ENCODE peak calls at places on chromosomes 11 and 22, in five cellular contexts. M, H, V, A and S are unnamed samples.
A peak's percentile ranks its signal among the peaks of the same experiment; 100 is the strongest.

GRCh38 chr22:46848227-46848626 is 85.8 kb downstream of the TBC1D22A start:
- DNase-seq in H (no peak), M (no peak), V (no peak), A (no peak), S (no peak)

GRCh38 chr22:47292546-47293320 is 530.3 kb downstream of the TBC1D22A start:
- DNase-seq in H (no peak), M (no peak), A (no peak), V (no peak), S (peak; percentile 51)

GRCh38 chr11:100821198-100821597 is 134.1 kb downstream of the ARHGAP42 start:
- DNase-seq in H (no peak), V (no peak), M (no peak), A (no peak), S (no peak)

GRCh38 chr11:99425596-99425995 is 404.8 kb downstream of the CNTN5 start:
- DNase-seq in H (no peak), M (no peak), V (no peak), A (no peak), S (no peak)

GRCh38 chr11:67295846-67296245 is 6.7 kb downstream of the ANKRD13D start:
- DNase-seq in A (no peak), V (no peak), M (no peak), H (no peak), S (no peak)

GRCh38 chr11:119856681-119857485 is 127.9 kb upstream of the NECTIN1 start:
- DNase-seq in A (no peak), M (no peak), H (no peak), V (no peak), S (no peak)

GRCh38 chr22:26777402-26777801 is 120.0 kb downstream of the MIAT start:
- DNase-seq in M (no peak), H (no peak), A (no peak), V (no peak), S (no peak)

GRCh38 chr11:84558085-84558905 is 1068.8 kb downstream of the DLG2 start:
- DNase-seq in M (peak; percentile 2), H (no peak), V (no peak), A (peak; percentile 51), S (peak; percentile 6)

GRCh38 chr11:33454264-33454663 is 197.1 kb downstream of the HIPK3 start:
- DNase-seq in V (no peak), M (no peak), A (no peak), H (no peak), S (no peak)

GRCh38 chr11:56473252-56473651 is at the start of gene OR5M3:
- DNase-seq in H (no peak), V (no peak), M (no peak), A (no peak), S (no peak)

GRCh38 chr11:116913000-116913399 is 75.6 kb upstream of the APOA1 start:
- DNase-seq in M (no peak), H (no peak), A (no peak), V (no peak), S (no peak)

GRCh38 chr11:35523351-35523768 is 2.1 kb downstream of the PAMR1 start:
- DNase-seq in M (no peak), V (no peak), H (no peak), A (no peak), S (no peak)

GRCh38 chr11:96263361-96263763 is 79.6 kb downstream of the MAML2 start:
- DNase-seq in V (no peak), H (no peak), A (no peak), M (no peak), S (no peak)

GRCh38 chr11:61157743-61158142 is 3.5 kb downstream of the VPS37C start:
- DNase-seq in M (no peak), V (no peak), A (no peak), H (no peak), S (no peak)

GRCh38 chr11:43830928-43831440 is 49.6 kb upstream of the ALKBH3 start:
- DNase-seq in M (peak; percentile 43), A (no peak), H (peak; percentile 26), V (peak; percentile 38), S (peak; percentile 87)

GRCh38 chr11:3359092-3359824 is 19.7 kb downstream of the ZNF195 start:
- DNase-seq in H (no peak), V (no peak), A (no peak), M (no peak), S (no peak)

GRCh38 chr22:40958329-40958728 is 7.2 kb downstream of the RBX1 start:
- DNase-seq in H (no peak), M (no peak), V (no peak), A (no peak), S (no peak)

GRCh38 chr11:2579315-2580060 is 120.3 kb downstream of the KCNQ1OT1 start:
- DNase-seq in V (peak; percentile 18), M (no peak), A (no peak), H (no peak), S (no peak)

GRCh38 chr22:44525872-44526271 is 27.8 kb upstream of the RTL6 start:
- DNase-seq in H (no peak), V (no peak), A (no peak), M (no peak), S (no peak)

GRCh38 chr11:102283088-102283487 is 34.2 kb upstream of the BIRC3 start:
- DNase-seq in A (no peak), M (no peak), H (no peak), V (no peak), S (no peak)

GRCh38 chr22:44519895-44520294 is 21.9 kb upstream of the RTL6 start:
- DNase-seq in A (no peak), V (no peak), H (no peak), M (no peak), S (no peak)

GRCh38 chr11:29306527-29306926 is 710.3 kb downstream of the KCNA4 start:
- DNase-seq in V (no peak), H (no peak), A (no peak), M (no peak), S (no peak)

GRCh38 chr22:38034278-38034882 is 22.8 kb upstream of the PICK1 start:
- DNase-seq in H (no peak), A (no peak), V (no peak), M (no peak), S (peak; percentile 69)

GRCh38 chr11:63504933-63505586 is 824 bp upstream of the LGALS12 start:
- DNase-seq in M (no peak), A (no peak), V (no peak), H (no peak), S (no peak)

GRCh38 chr11:44731685-44732411 is 5.1 kb downstream of the TSPAN18 start:
- DNase-seq in H (no peak), V (no peak), M (no peak), A (no peak), S (no peak)

GRCh38 chr11:2118674-2119073 is 20.5 kb downstream of the IGF2 start:
- DNase-seq in M (no peak), A (no peak), H (no peak), V (no peak), S (no peak)

GRCh38 chr22:27100789-27101188 is 443.4 kb downstream of the MIAT start:
- DNase-seq in V (no peak), H (no peak), A (no peak), M (no peak), S (no peak)

GRCh38 chr11:16166571-16166970 is 189.8 kb downstream of the SOX6 start:
- DNase-seq in A (no peak), H (no peak), M (no peak), V (no peak), S (no peak)

GRCh38 chr11:76075699-76076098 is 130.6 kb downstream of the WNT11 start:
- DNase-seq in A (no peak), H (no peak), M (no peak), V (no peak), S (no peak)

GRCh38 chr11:111566324-111566723 is 25.8 kb downstream of the LAYN start:
- DNase-seq in H (no peak), M (no peak), A (no peak), V (no peak), S (no peak)

GRCh38 chr11:34833602-34834001 is 82.6 kb downstream of the APIP start:
- DNase-seq in M (no peak), H (no peak), V (no peak), A (no peak), S (no peak)

GRCh38 chr11:76005746-76006145 is 190.7 kb downstream of the UVRAG start:
- DNase-seq in M (no peak), A (no peak), V (no peak), H (no peak), S (no peak)

GRCh38 chr11:77038825-77039326 is 4.7 kb downstream of the B3GNT6 start:
- DNase-seq in M (no peak), H (no peak), A (no peak), V (no peak), S (no peak)

GRCh38 chr11:118691926-118692830 is 12.7 kb upstream of the TREH start:
- DNase-seq in M (peak; percentile 66), V (peak; percentile 67), A (no peak), H (peak; percentile 26), S (no peak)

GRCh38 chr11:47950396-47950795 is 30.0 kb upstream of the PTPRJ start:
- DNase-seq in A (no peak), M (peak; percentile 61), V (peak; percentile 59), H (no peak), S (peak; percentile 51)